ENCODE peak calls at places on chromosomes 16 and 17, in ten cellular contexts. J, N, L, O, R, Z, D, P, I and K are unnamed samples.

GRCh38 chr17:41895617-41896016 is 23.1 kb downstream of the ACLY start:
- DNase-seq in O (no peak), Z (no peak), J (no peak), R (peak), P (no peak), N (peak), L (no peak), D (no peak), I (peak), K (no peak)

GRCh38 chr17:62093188-62094155 is 28.4 kb upstream of the MED13 start:
- DNase-seq in P (no peak), I (peak), Z (peak), R (peak), D (peak), N (peak), L (no peak), J (no peak), O (no peak), K (no peak)

GRCh38 chr17:39270923-39271322 is 45.2 kb upstream of the STAC2 start:
- DNase-seq in L (peak), Z (peak), D (peak), J (peak), R (peak), I (peak), N (peak), O (no peak), P (no peak), K (no peak)

GRCh38 chr16:75301804-75302203 is 50.4 kb upstream of the BCAR1 start:
- DNase-seq in O (no peak), Z (no peak), J (no peak), I (no peak), N (no peak), R (peak), P (no peak), D (peak), L (no peak), K (no peak)

GRCh38 chr17:35341465-35341992 is 31.9 kb downstream of the SLFN11 start:
- DNase-seq in D (no peak), P (no peak), N (no peak), J (no peak), R (no peak), O (no peak), L (peak), I (no peak), Z (no peak), K (no peak)

GRCh38 chr17:48770954-48771353 is 42.4 kb upstream of the HOXB13 start:
- DNase-seq in L (no peak), I (no peak), Z (no peak), J (no peak), R (no peak), D (no peak), N (no peak), O (no peak), P (no peak), K (no peak)

GRCh38 chr17:29709861-29710849 is 87.4 kb upstream of the CORO6 start:
- DNase-seq in I (no peak), J (no peak), R (peak), L (no peak), P (no peak), D (no peak), O (no peak), N (no peak), Z (no peak), K (no peak)

GRCh38 chr16:10744370-10745030 is 858 bp downstream of the NUBP1 start:
- DNase-seq in D (no peak), L (peak), I (peak), P (no peak), N (peak), Z (no peak), O (no peak), R (peak), J (no peak), K (peak)

GRCh38 chr16:86984286-86984685 is 332.9 kb downstream of the C16orf95 start:
- DNase-seq in O (no peak), Z (no peak), P (no peak), I (no peak), J (no peak), D (no peak), R (no peak), L (no peak), N (no peak), K (peak)

GRCh38 chr17:82866521-82867214 is 26.8 kb upstream of the ZNF750 start:
- DNase-seq in J (no peak), R (peak), L (no peak), D (peak), Z (peak), I (peak), O (no peak), N (peak), P (no peak), K (no peak)

GRCh38 chr16:65201446-65202010 is 79.7 kb upstream of the CDH11 start:
- DNase-seq in J (no peak), R (no peak), L (peak), I (no peak), Z (peak), P (no peak), N (no peak), D (no peak), O (no peak), K (no peak)

GRCh38 chr17:34423978-34424813 is 61.2 kb upstream of the CCL1 start:
- DNase-seq in D (no peak), P (no peak), I (no peak), R (no peak), N (no peak), L (no peak), O (no peak), Z (no peak), J (no peak), K (no peak)

GRCh38 chr16:3645504-3646347 is 8.8 kb upstream of the DNASE1 start:
- DNase-seq in D (no peak), P (no peak), L (no peak), I (peak), O (peak), R (no peak), N (peak), Z (peak), J (peak), K (no peak)

GRCh38 chr17:74163271-74163821 is 40.1 kb upstream of the RPL38 start:
- DNase-seq in N (no peak), Z (no peak), L (no peak), I (no peak), J (no peak), O (no peak), P (no peak), D (no peak), R (no peak), K (no peak)

GRCh38 chr17:77394540-77395295 is 253.9 kb downstream of the SEC14L1 start:
- DNase-seq in J (no peak), L (no peak), Z (no peak), D (no peak), N (peak), I (no peak), P (peak), O (no peak), R (no peak), K (no peak)

GRCh38 chr17:81128338-81128737 is 37.0 kb upstream of the PVALEF start:
- DNase-seq in I (no peak), O (no peak), R (no peak), P (no peak), D (no peak), J (no peak), N (no peak), L (no peak), Z (no peak), K (no peak)

GRCh38 chr16:30113031-30113710 is at the start of gene GDPD3:
- DNase-seq in L (no peak), D (peak), J (no peak), O (no peak), Z (no peak), P (no peak), I (no peak), R (peak), N (no peak), K (peak)

GRCh38 chr16:13032911-13033310 is 131.5 kb downstream of the SHISA9 start:
- DNase-seq in L (no peak), D (no peak), I (no peak), Z (no peak), P (no peak), R (no peak), N (no peak), J (no peak), O (no peak), K (no peak)

GRCh38 chr17:47316316-47316715 is 7.4 kb upstream of the EFCAB13 start:
- DNase-seq in O (no peak), R (peak), N (peak), D (peak), J (no peak), Z (no peak), I (peak), P (no peak), L (no peak), K (no peak)

GRCh38 chr16:31371619-31372484 is 16.9 kb downstream of the ITGAX start:
- DNase-seq in D (no peak), L (no peak), Z (no peak), R (no peak), N (no peak), O (no peak), P (no peak), J (no peak), I (no peak), K (no peak)

GRCh38 chr17:8807070-8807550 is 7.9 kb upstream of the MFSD6L start:
- DNase-seq in P (no peak), D (peak), N (no peak), L (peak), O (no peak), I (no peak), J (no peak), R (peak), Z (no peak), K (no peak)

GRCh38 chr17:58932956-58933355 is 173.7 kb downstream of the TRIM37 start:
- DNase-seq in I (no peak), N (no peak), Z (no peak), P (no peak), L (no peak), O (no peak), D (peak), J (no peak), R (no peak), K (no peak)

GRCh38 chr17:40016692-40017000 is 1.4 kb downstream of the CSF3 start:
- DNase-seq in L (no peak), N (no peak), P (no peak), R (no peak), J (no peak), I (no peak), Z (no peak), O (no peak), D (no peak), K (no peak)

GRCh38 chr16:70789231-70789926 is 11.6 kb downstream of the VAC14 start:
- DNase-seq in I (peak), P (no peak), J (no peak), D (no peak), R (peak), Z (peak), L (no peak), N (no peak), O (peak), K (no peak)

GRCh38 chr17:42050360-42051012 is at the start of gene C17orf113:
- DNase-seq in L (peak), R (peak), Z (no peak), N (no peak), P (peak), O (no peak), J (peak), I (no peak), D (peak), K (peak)

GRCh38 chr16:25679468-25680010 is 12.2 kb upstream of the HS3ST4 start:
- DNase-seq in O (no peak), R (no peak), J (no peak), Z (no peak), I (no peak), L (no peak), N (no peak), P (no peak), D (no peak), K (no peak)

GRCh38 chr16:27642753-27643152 is 92.8 kb downstream of the KATNIP start:
- DNase-seq in I (peak), J (no peak), Z (no peak), D (peak), O (no peak), R (peak), N (no peak), L (no peak), P (no peak), K (no peak)

GRCh38 chr16:85679870-85680269 is 8.9 kb downstream of the GINS2 start:
- DNase-seq in R (no peak), L (no peak), Z (no peak), P (no peak), I (no peak), D (no peak), J (no peak), O (no peak), N (no peak), K (no peak)

GRCh38 chr17:56737741-56738161 is 96.0 kb downstream of the C17orf67 start:
- DNase-seq in I (peak), J (no peak), Z (peak), D (no peak), L (no peak), R (peak), O (no peak), P (no peak), N (peak), K (no peak)

GRCh38 chr16:3235856-3236669 is 1.1 kb upstream of the ZNF200 start:
- DNase-seq in L (no peak), P (no peak), Z (no peak), N (no peak), J (no peak), R (peak), O (no peak), I (no peak), D (peak), K (peak)

GRCh38 chr17:83076930-83077329 is 2.5 kb upstream of the METRNL start:
- DNase-seq in P (no peak), Z (no peak), N (no peak), L (no peak), I (no peak), J (no peak), O (no peak), D (no peak), R (no peak), K (no peak)

GRCh38 chr17:36931697-36932382 is 5.4 kb upstream of the LHX1 start:
- DNase-seq in J (no peak), N (no peak), R (no peak), Z (no peak), I (no peak), O (no peak), L (no peak), D (no peak), P (no peak), K (no peak)

GRCh38 chr17:36934144-36934758 is 3.0 kb upstream of the LHX1 start:
- DNase-seq in I (no peak), Z (no peak), N (no peak), L (no peak), O (no peak), R (no peak), D (no peak), P (no peak), J (no peak), K (peak)

GRCh38 chr17:36934759-36935630 is 2.3 kb upstream of the LHX1 start:
- DNase-seq in N (no peak), J (peak), Z (no peak), R (no peak), P (no peak), I (no peak), L (no peak), O (no peak), D (no peak), K (no peak)

GRCh38 chr17:36932383-36933173 is 4.7 kb upstream of the LHX1 start:
- DNase-seq in R (no peak), I (no peak), L (no peak), P (no peak), Z (no peak), J (no peak), D (no peak), N (no peak), O (no peak), K (no peak)

GRCh38 chr17:36933174-36934143 is 3.8 kb upstream of the LHX1 start:
- DNase-seq in J (no peak), I (no peak), D (no peak), P (no peak), O (no peak), R (no peak), Z (no peak), N (no peak), L (no peak), K (no peak)
- H3K4me3 ChIP-seq in J (no peak), I (no peak), D (no peak), P (peak), O (no peak), R (no peak), Z (no peak), N (peak), L (no peak), K (no peak)

GRCh38 chr16:88969361-88969831 is 7.6 kb downstream of the CBFA2T3 start:
- DNase-seq in J (no peak), R (no peak), Z (no peak), N (no peak), L (peak), O (no peak), D (no peak), I (no peak), P (no peak), K (no peak)

GRCh38 chr16:88968589-88969280 is 8.3 kb downstream of the CBFA2T3 start:
- DNase-seq in O (no peak), P (no peak), D (no peak), Z (no peak), J (no peak), L (peak), I (no peak), N (no peak), R (no peak), K (no peak)

GRCh38 chr16:88970539-88971065 is 6.4 kb downstream of the CBFA2T3 start:
- DNase-seq in L (no peak), Z (no peak), D (no peak), N (no peak), P (no peak), I (no peak), R (no peak), O (no peak), J (no peak), K (no peak)

GRCh38 chr16:88971371-88972097 is 5.5 kb downstream of the CBFA2T3 start:
- DNase-seq in D (no peak), R (no peak), P (no peak), J (no peak), I (no peak), O (no peak), Z (no peak), L (no peak), N (no peak), K (no peak)

GRCh38 chr16:88970095-88970494 is 6.9 kb downstream of the CBFA2T3 start:
- DNase-seq in D (no peak), R (no peak), L (peak), Z (no peak), O (no peak), N (no peak), J (no peak), I (no peak), P (no peak), K (no peak)
- H3K4me3 ChIP-seq in D (no peak), R (no peak), L (peak), Z (no peak), O (no peak), N (no peak), J (no peak), I (no peak), P (no peak), K (no peak)

DNA sequence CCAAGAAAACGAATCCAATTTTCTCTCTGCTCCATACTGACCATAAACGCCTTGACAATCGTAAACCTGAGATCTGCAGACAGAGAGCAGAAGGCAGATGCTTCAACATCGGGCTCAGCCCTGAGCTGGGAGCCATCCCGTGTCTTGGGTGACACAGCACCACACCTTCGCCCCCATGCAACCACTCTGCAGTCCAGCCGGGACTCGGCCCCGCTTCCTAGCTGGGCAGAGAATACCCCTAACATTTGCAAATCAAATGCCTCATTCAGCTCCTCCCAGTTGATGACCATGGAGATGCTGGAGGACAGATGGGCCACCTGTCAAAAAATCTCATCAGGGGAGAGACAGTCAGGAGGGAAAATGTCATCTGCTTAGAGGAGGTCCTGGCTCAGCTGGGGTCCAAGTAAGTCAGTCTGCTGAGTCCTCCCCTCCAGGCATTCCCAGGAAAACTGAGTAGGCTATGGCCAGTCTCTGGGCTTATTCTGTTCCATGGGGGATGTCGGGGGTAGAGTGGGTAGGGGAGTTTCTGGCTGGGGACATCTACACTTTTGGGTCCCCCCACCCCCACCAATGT is 158.8 kb downstream of the AXIN2 start:
- DNase-seq in D (no peak), P (no peak), I (no peak), Z (no peak), O (no peak), N (no peak), R (no peak), J (no peak), L (no peak), K (no peak)
- H3K4me3 ChIP-seq in D (no peak), P (no peak), I (no peak), Z (no peak), O (no peak), N (no peak), R (no peak), J (no peak), L (no peak), K (no peak)

GRCh38 chr17:19664136-19664820 is 15.7 kb downstream of the ALDH3A2 start:
- DNase-seq in Z (no peak), J (peak), I (no peak), L (no peak), N (no peak), P (no peak), O (peak), D (no peak), R (no peak), K (no peak)

GRCh38 chr17:19659366-19660177 is 11.0 kb downstream of the ALDH3A2 start:
- DNase-seq in N (no peak), I (no peak), R (no peak), D (no peak), L (no peak), Z (no peak), O (peak), J (no peak), P (no peak), K (no peak)

GRCh38 chr17:19657182-19657581 is 8.6 kb downstream of the ALDH3A2 start:
- DNase-seq in J (no peak), R (no peak), L (no peak), O (peak), I (no peak), P (no peak), Z (no peak), N (no peak), D (no peak), K (no peak)

GRCh38 chr17:19663097-19663496 is 14.5 kb downstream of the ALDH3A2 start:
- DNase-seq in J (no peak), P (no peak), N (no peak), Z (no peak), L (no peak), R (no peak), I (no peak), O (no peak), D (no peak), K (no peak)

DNA sequence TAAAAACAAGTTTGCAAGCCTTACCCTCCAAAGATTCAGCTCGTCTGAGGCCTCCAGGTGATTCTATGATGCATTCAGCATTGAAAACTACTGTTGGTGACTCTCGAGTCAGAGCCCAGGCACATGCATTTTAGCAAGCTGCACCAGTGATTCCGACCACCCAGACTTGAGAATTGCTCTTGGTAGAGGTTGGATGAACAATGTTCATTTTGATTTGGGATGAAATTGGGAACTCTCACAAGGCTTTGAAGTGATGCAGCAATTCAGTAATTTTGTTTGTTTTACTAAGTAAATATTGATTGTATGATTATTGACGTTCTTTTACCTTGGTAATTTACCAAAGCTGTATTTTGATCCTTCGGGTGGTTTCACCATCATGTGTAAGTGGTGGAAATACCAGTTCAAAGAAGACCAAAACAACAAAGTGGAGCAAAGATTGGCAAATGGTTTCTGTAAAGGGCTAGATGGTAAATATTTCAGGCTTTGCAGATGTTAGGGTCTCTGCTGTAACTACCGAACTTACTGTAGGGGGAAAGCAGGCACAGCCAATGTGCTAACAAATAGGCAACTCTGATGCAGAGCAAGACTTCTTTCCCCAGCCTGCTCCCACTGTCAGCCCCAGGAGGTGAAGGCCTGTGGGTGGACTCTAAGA is 11.8 kb downstream of the ALDH3A2 start:
- DNase-seq in O (peak), R (no peak), N (no peak), D (no peak), J (no peak), P (no peak), Z (no peak), L (no peak), I (no peak), K (no peak)
- H3K4me3 ChIP-seq in O (no peak), R (no peak), N (no peak), D (no peak), J (no peak), P (no peak), Z (no peak), L (no peak), I (no peak), K (no peak)